ENCODE peak calls at places on chromosomes 1 and 21, in five cellular contexts. One of them, this sample, is unnamed.
A peak's percentile ranks its signal among the peaks of the same experiment; 100 is the strongest.

GRCh38 chr1:243316366-243316989 is 60.6 kb downstream of the SDCCAG8 start:
- DNase-seq in iris pigment epithelial cell: no peak
- DNase-seq in esophagus muscularis mucosa: no peak
- DNase-seq in T-helper 2 cell: no peak
- DNase-seq in transverse colon: no peak
- DNase-seq in this sample: no peak

GRCh38 chr1:39250460-39251240 is 46.2 kb downstream of the MACF1 start:
- DNase-seq in iris pigment epithelial cell: peak; percentile 55
- DNase-seq in esophagus muscularis mucosa: no peak
- DNase-seq in T-helper 2 cell: no peak
- DNase-seq in transverse colon: no peak
- DNase-seq in this sample: no peak

GRCh38 chr1:25727819-25728286 is 72.1 kb upstream of the SELENON start:
- DNase-seq in iris pigment epithelial cell: peak; percentile 27
- DNase-seq in esophagus muscularis mucosa: peak; percentile 92
- DNase-seq in T-helper 2 cell: no peak
- DNase-seq in transverse colon: peak; percentile 61
- DNase-seq in this sample: peak; percentile 32

GRCh38 chr1:156571261-156571958 is 955 bp downstream of the IQGAP3 start:
- DNase-seq in iris pigment epithelial cell: peak; percentile 89
- DNase-seq in esophagus muscularis mucosa: no peak
- DNase-seq in T-helper 2 cell: no peak
- DNase-seq in transverse colon: no peak
- DNase-seq in this sample: peak; percentile 85

GRCh38 chr1:240650877-240651276 is 38.9 kb upstream of the GREM2 start:
- DNase-seq in iris pigment epithelial cell: no peak
- DNase-seq in esophagus muscularis mucosa: no peak
- DNase-seq in T-helper 2 cell: no peak
- DNase-seq in transverse colon: no peak
- DNase-seq in this sample: no peak

GRCh38 chr1:221693087-221693486 is 48.8 kb downstream of the DUSP10 start:
- DNase-seq in iris pigment epithelial cell: no peak
- DNase-seq in esophagus muscularis mucosa: no peak
- DNase-seq in T-helper 2 cell: no peak
- DNase-seq in transverse colon: no peak
- DNase-seq in this sample: no peak

GRCh38 chr21:32702702-32703101 is 25.1 kb downstream of the SYNJ1 start:
- DNase-seq in iris pigment epithelial cell: peak; percentile 84
- DNase-seq in esophagus muscularis mucosa: no peak
- DNase-seq in T-helper 2 cell: no peak
- DNase-seq in transverse colon: no peak
- DNase-seq in this sample: peak; percentile 49

GRCh38 chr1:65359888-65360287 is 50.5 kb downstream of the DNAJC6 start:
- DNase-seq in iris pigment epithelial cell: no peak
- DNase-seq in esophagus muscularis mucosa: peak; percentile 14
- DNase-seq in T-helper 2 cell: no peak
- DNase-seq in transverse colon: no peak
- DNase-seq in this sample: peak; percentile 71

GRCh38 chr1:205344010-205344808 is 12.5 kb downstream of the KLHDC8A start:
- DNase-seq in iris pigment epithelial cell: peak; percentile 9
- DNase-seq in esophagus muscularis mucosa: no peak
- DNase-seq in T-helper 2 cell: no peak
- DNase-seq in transverse colon: peak; percentile 45
- DNase-seq in this sample: no peak

GRCh38 chr1:161176468-161177111 is 717 bp downstream of the B4GALT3 start:
- DNase-seq in iris pigment epithelial cell: no peak
- DNase-seq in esophagus muscularis mucosa: no peak
- DNase-seq in T-helper 2 cell: no peak
- DNase-seq in transverse colon: no peak
- DNase-seq in this sample: no peak

GRCh38 chr1:236489710-236490377 is 33.9 kb upstream of the LGALS8 start:
- DNase-seq in iris pigment epithelial cell: peak; percentile 62
- DNase-seq in esophagus muscularis mucosa: no peak
- DNase-seq in T-helper 2 cell: no peak
- DNase-seq in transverse colon: no peak
- DNase-seq in this sample: peak; percentile 37

GRCh38 chr1:31815752-31816484 is at the start of gene SPOCD1:
- DNase-seq in iris pigment epithelial cell: peak; percentile 82
- DNase-seq in esophagus muscularis mucosa: no peak
- DNase-seq in T-helper 2 cell: peak; percentile 63
- DNase-seq in transverse colon: peak; percentile 91
- DNase-seq in this sample: peak; percentile 73